ENCODE peak calls at places on chromosome 15, in four cellular contexts. W is type B pancreatic cell, A is KG1, V is T-cell. I is an unnamed sample.
A peak's percentile ranks its signal among the peaks of the same experiment; 100 is the strongest.

GRCh38 chr15:93553167-93553566 is 464.2 kb upstream of the RGMA start:
- DNase-seq in W (no peak), A (no peak), V (no peak), I (no peak)

GRCh38 chr15:57640935-57641682 is 49.4 kb downstream of the MYZAP start:
- DNase-seq in W (no peak), A (no peak), V (no peak), I (no peak)

GRCh38 chr15:41494190-41494921 is 682 bp downstream of the ITPKA start:
- DNase-seq in W (peak; percentile 71), A (no peak), V (no peak), I (no peak)

GRCh38 chr15:60074181-60074885 is 70.2 kb downstream of the FOXB1 start:
- DNase-seq in W (no peak), A (no peak), V (no peak), I (no peak)

GRCh38 chr15:41256577-41257038 is 25.5 kb downstream of the CHP1 start:
- DNase-seq in W (no peak), A (no peak), V (no peak), I (no peak)

GRCh38 chr15:63135804-63136203 is 14.1 kb downstream of the LACTB start:
- DNase-seq in W (no peak), A (no peak), V (no peak), I (peak; percentile 86)

GRCh38 chr15:41233367-41233771 is 2.3 kb downstream of the CHP1 start:
- DNase-seq in W (no peak), A (no peak), V (no peak), I (no peak)

GRCh38 chr15:45454825-45455224 is 67.7 kb downstream of the SLC30A4 start:
- DNase-seq in W (no peak), A (peak; percentile 57), V (peak; percentile 59), I (no peak)

GRCh38 chr15:78133801-78134200 is 2.6 kb upstream of the CIB2 start:
- DNase-seq in W (no peak), A (no peak), V (no peak), I (no peak)

GRCh38 chr15:62934236-62934971 is 108.1 kb upstream of the TPM1 start:
- DNase-seq in W (no peak), A (no peak), V (no peak), I (no peak)

GRCh38 chr15:73273181-73274002 is 95.4 kb downstream of the HCN4 start:
- DNase-seq in W (no peak), A (peak; percentile 12), V (no peak), I (peak; percentile 45)